ENCODE peak calls at places on chromosomes 16 and 17, in five cellular contexts. M, L, G, S and I are unnamed samples.

GRCh38 chr17:83115832-83116231 is 36.4 kb downstream of the METRNL start:
- DNase-seq in G (no peak), L (no peak), M (no peak), S (no peak), I (no peak)

GRCh38 chr17:83152745-83153611 is 73.6 kb downstream of the METRNL start:
- DNase-seq in M (no peak), G (no peak), L (no peak), S (no peak), I (no peak)

GRCh38 chr17:410674-411401 is 58.2 kb upstream of the RPH3AL start:
- DNase-seq in L (no peak), M (no peak), G (no peak), S (peak; percentile 89), I (no peak)

GRCh38 chr17:2396568-2397246 is 4.2 kb downstream of the MNT start:
- DNase-seq in M (peak; percentile 86), S (no peak), L (peak; percentile 66), G (no peak), I (peak; percentile 98)

GRCh38 chr17:80923211-80924110 is 68.2 kb upstream of the CHMP6 start:
- DNase-seq in L (no peak), G (no peak), M (no peak), S (no peak), I (no peak)

GRCh38 chr16:87878704-87879103 is 9.4 kb upstream of the SLC7A5 start:
- DNase-seq in G (no peak), S (no peak), M (no peak), L (no peak), I (no peak)

GRCh38 chr17:54992797-54993639 is 24.5 kb downstream of the STXBP4 start:
- DNase-seq in M (peak; percentile 49), S (peak; percentile 46), L (peak; percentile 35), G (no peak), I (no peak)

GRCh38 chr17:56786989-56787482 is 46.7 kb downstream of the C17orf67 start:
- DNase-seq in S (no peak), G (no peak), M (peak; percentile 27), L (peak; percentile 79), I (peak; percentile 67)

GRCh38 chr17:17540278-17540906 is 44.2 kb upstream of the RASD1 start:
- DNase-seq in G (no peak), S (no peak), L (no peak), M (no peak), I (no peak)

GRCh38 chr17:20267459-20267842 is 199.9 kb downstream of the LGALS9B start:
- DNase-seq in M (no peak), S (peak; percentile 61), G (peak; percentile 20), L (peak; percentile 2), I (no peak)

GRCh38 chr17:57597531-57598453 is 147.3 kb downstream of the CCDC182 start:
- DNase-seq in M (peak; percentile 86), L (peak; percentile 75), S (no peak), G (no peak), I (no peak)

GRCh38 chr17:15260376-15261062 is 4.6 kb downstream of the PMP22 start:
- DNase-seq in G (no peak), S (no peak), M (peak; percentile 83), L (peak; percentile 77), I (peak; percentile 62)

GRCh38 chr16:27400751-27401620 is 988 bp upstream of the IL21R start:
- DNase-seq in M (no peak), S (no peak), G (no peak), L (peak; percentile 57), I (no peak)

GRCh38 chr17:39706921-39707337 is 7.1 kb downstream of the ERBB2 start:
- DNase-seq in L (no peak), M (no peak), S (peak; percentile 37), G (no peak), I (no peak)

GRCh38 chr17:37490638-37491614 is 1.2 kb downstream of the DUSP14 start:
- DNase-seq in L (peak; percentile 76), M (peak; percentile 90), S (no peak), G (no peak), I (peak; percentile 62)

GRCh38 chr16:59886021-59886420 is 1151.9 kb upstream of the GOT2 start:
- DNase-seq in G (no peak), S (no peak), L (peak; percentile 91), M (no peak), I (peak; percentile 80)

GRCh38 chr16:24046442-24046841 is 209.7 kb upstream of the CACNG3 start:
- DNase-seq in S (no peak), G (no peak), M (no peak), L (no peak), I (no peak)

GRCh38 chr17:77214743-77215142 is 74.0 kb downstream of the SEC14L1 start:
- DNase-seq in S (peak; percentile 11), L (no peak), M (peak; percentile 73), G (no peak), I (no peak)

GRCh38 chr17:49575524-49576120 is at the start of gene NXPH3:
- DNase-seq in G (peak; percentile 23), S (no peak), M (peak; percentile 79), L (no peak), I (no peak)

GRCh38 chr16:70740919-70741778 is 55.3 kb upstream of the MTSS2 start:
- DNase-seq in G (no peak), L (no peak), S (peak; percentile 41), M (no peak), I (no peak)